ENCODE peak calls at places on chromosomes 1 and 21, in six cellular contexts. L is stimulated activated naive CD8-positive, alpha-beta T cell treated with anti-CD3 and anti-CD28 coated beads, Interleukin-15, Interleukin-2, amounts not matched to agents 100 U/mL and 50 U/mL, for 24 hours; Z is epithelial cell of esophagus; M is HEK293T; U is stromal cell of bone marrow; C is activated CD4-positive, alpha-beta T cell treated with anti-CD3 and anti-CD28 coated beads, Interleukin-2, amount 50 U/mL, for 1 hour. V is an unnamed sample.

GRCh38 chr1:234842726-234843641 is 233.0 kb upstream of the IRF2BP2 start:
- DNase-seq in L (peak; percentile 85), Z (no peak), M (no peak), U (no peak), C (peak; percentile 52), V (no peak)

GRCh38 chr1:200040516-200041138 is 13.1 kb downstream of the NR5A2 start:
- DNase-seq in L (peak; percentile 33), Z (no peak), M (no peak), U (no peak), C (no peak), V (no peak)

GRCh38 chr1:91057784-91058183 is 35.9 kb upstream of the ZNF644 start:
- DNase-seq in L (no peak), Z (no peak), M (no peak), U (no peak), C (no peak), V (no peak)

GRCh38 chr1:205354259-205354904 is 2.3 kb downstream of the KLHDC8A start:
- DNase-seq in L (peak; percentile 65), Z (peak; percentile 75), M (peak; percentile 71), U (peak; percentile 49), C (peak; percentile 58), V (no peak)

GRCh38 chr1:76543495-76543894 is 323.8 kb upstream of the ST6GALNAC5 start:
- DNase-seq in L (no peak), Z (no peak), M (no peak), U (no peak), C (no peak), V (peak; percentile 26)

GRCh38 chr1:77888429-77889239 is at the start of gene NEXN:
- DNase-seq in L (peak; percentile 42), Z (peak; percentile 52), M (peak; percentile 81), U (peak; percentile 49), C (peak; percentile 0), V (peak; percentile 79)

GRCh38 chr1:3042481-3042880 is 21.2 kb downstream of the ACTRT2 start:
- DNase-seq in L (no peak), Z (no peak), M (no peak), U (no peak), C (no peak), V (no peak)

GRCh38 chr1:2604854-2605753 is 18.5 kb downstream of the PRXL2B start:
- DNase-seq in L (no peak), Z (no peak), M (no peak), U (no peak), C (no peak), V (no peak)

GRCh38 chr1:219304227-219305226 is 130.8 kb downstream of the LYPLAL1 start:
- DNase-seq in L (no peak), Z (peak; percentile 44), M (no peak), U (peak; percentile 49), C (no peak), V (no peak)

GRCh38 chr21:43979654-43980053 is 32.5 kb upstream of the TRAPPC10 start:
- DNase-seq in L (no peak), Z (no peak), M (no peak), U (no peak), C (no peak), V (no peak)

GRCh38 chr1:33346921-33347649 is 26.2 kb upstream of the A3GALT2 start:
- DNase-seq in L (no peak), Z (peak; percentile 81), M (no peak), U (peak; percentile 81), C (no peak), V (peak; percentile 10)

GRCh38 chr21:46114963-46115362 is 17.1 kb downstream of the COL6A2 start:
- DNase-seq in L (no peak), Z (no peak), M (no peak), U (no peak), C (no peak), V (no peak)

GRCh38 chr1:167455786-167456446 is 62.4 kb downstream of the CD247 start:
- DNase-seq in L (peak; percentile 70), Z (no peak), M (peak; percentile 41), U (no peak), C (peak; percentile 39), V (peak; percentile 75)

GRCh38 chr1:42979888-42980800 is 21.5 kb upstream of the SLC2A1 start:
- DNase-seq in L (no peak), Z (no peak), M (no peak), U (no peak), C (no peak), V (no peak)